ENCODE peak calls at places on chromosomes 1 and 21, in ten cellular contexts. L is CD8-positive, alpha-beta T cell; M is IMR-90; G is A673; W is thoracic aorta; U is GM23338; K is PC-9; X is pancreas; R is HepG2; T is Panc1. Q is an unnamed sample.

GRCh38 chr1:23449306-23449705 is 24.8 kb upstream of the TCEA3 start:
- DNase-seq in U (no peak), R (no peak), L (no peak), M (no peak), X (no peak), G (no peak), W (no peak), K (no peak), T (no peak), Q (no peak)

GRCh38 chr21:41481191-41481590 is 26.8 kb downstream of the TMPRSS2 start:
- DNase-seq in M (peak; percentile 80), K (no peak), U (no peak), W (no peak), G (no peak), T (no peak), X (no peak), R (no peak), L (no peak), Q (peak; percentile 37)

GRCh38 chr1:68117416-68117815 is 67.0 kb upstream of the DIRAS3 start:
- DNase-seq in R (no peak), T (no peak), W (no peak), U (no peak), M (no peak), X (no peak), L (no peak), G (no peak), K (no peak), Q (no peak)

GRCh38 chr1:151619489-151620093 is 7.7 kb downstream of the SNX27 start:
- DNase-seq in M (peak; percentile 88), R (peak; percentile 72), X (no peak), T (no peak), W (no peak), L (no peak), K (peak; percentile 58), U (no peak), G (no peak), Q (peak; percentile 43)

GRCh38 chr1:145918992-145919939 is 749 bp upstream of the PEX11B start:
- DNase-seq in U (peak; percentile 60), M (peak; percentile 53), K (peak; percentile 82), W (no peak), R (peak; percentile 56), X (peak; percentile 74), T (no peak), L (no peak), G (no peak), Q (peak; percentile 48)

GRCh38 chr1:19477284-19478240 is 7.8 kb downstream of the CAPZB start:
- DNase-seq in T (no peak), U (no peak), W (no peak), G (no peak), M (no peak), L (no peak), X (no peak), R (no peak), K (no peak), Q (no peak)

GRCh38 chr1:195754874-195755273 is 853.4 kb downstream of the KCNT2 start:
- DNase-seq in R (no peak), M (peak; percentile 36), T (no peak), G (no peak), L (no peak), W (no peak), U (no peak), K (no peak), X (no peak), Q (no peak)

GRCh38 chr21:38439957-38440356 is 58.3 kb downstream of the ERG start:
- DNase-seq in M (no peak), L (no peak), G (no peak), U (no peak), K (no peak), R (no peak), X (no peak), T (no peak), W (no peak), Q (no peak)

GRCh38 chr21:36780861-36781260 is 81.9 kb downstream of the SIM2 start:
- DNase-seq in M (no peak), U (no peak), L (no peak), G (no peak), X (no peak), W (no peak), T (no peak), R (no peak), K (no peak), Q (no peak)

GRCh38 chr21:36783612-36784383 is 84.9 kb downstream of the SIM2 start:
- DNase-seq in G (no peak), X (no peak), K (peak; percentile 92), W (no peak), M (peak; percentile 97), U (no peak), L (no peak), T (no peak), R (peak; percentile 12), Q (peak; percentile 68)

GRCh38 chr21:36788116-36788515 is 89.2 kb downstream of the SIM2 start:
- DNase-seq in R (no peak), G (peak; percentile 59), K (peak; percentile 79), T (no peak), W (no peak), U (no peak), X (no peak), L (no peak), M (no peak), Q (no peak)

GRCh38 chr21:36784942-36785341 is 86.0 kb downstream of the SIM2 start:
- DNase-seq in T (no peak), X (no peak), G (no peak), K (no peak), U (no peak), L (no peak), R (no peak), W (no peak), M (no peak), Q (no peak)

GRCh38 chr21:36785615-36786014 is 86.7 kb downstream of the SIM2 start:
- DNase-seq in T (no peak), G (no peak), L (no peak), K (no peak), M (peak; percentile 25), X (no peak), W (no peak), U (no peak), R (no peak), Q (no peak)
- H3K27ac ChIP-seq in T (no peak overlapping the region), G (no peak overlapping the region), L (no peak overlapping the region), K (no peak overlapping the region), M (no peak overlapping the region), X (no peak overlapping the region), W (no peak overlapping the region), U (no peak overlapping the region), R (no peak overlapping the region), Q (no peak overlapping the region)

GRCh38 chr1:202110977-202111376 is 11.7 kb upstream of the GPR37L1 start:
- DNase-seq in K (no peak), R (no peak), U (no peak), L (no peak), T (no peak), X (no peak), M (no peak), W (no peak), G (no peak), Q (no peak)

GRCh38 chr1:202105571-202106339 is 17.0 kb upstream of the GPR37L1 start:
- DNase-seq in M (peak; percentile 59), G (peak; percentile 50), U (peak; percentile 86), L (no peak), R (no peak), K (peak; percentile 95), T (no peak), W (no peak), X (peak; percentile 69), Q (peak; percentile 64)

GRCh38 chr1:202106340-202107284 is 16.1 kb upstream of the GPR37L1 start:
- DNase-seq in T (no peak), U (no peak), M (no peak), K (peak; percentile 97), W (no peak), L (no peak), R (no peak), G (no peak), X (peak; percentile 87), Q (no peak)

GRCh38 chr1:202107321-202107761 is 15.4 kb upstream of the GPR37L1 start:
- DNase-seq in L (no peak), K (peak; percentile 90), G (no peak), X (peak; percentile 98), W (no peak), R (no peak), T (no peak), U (no peak), M (no peak), Q (no peak)

DNA sequence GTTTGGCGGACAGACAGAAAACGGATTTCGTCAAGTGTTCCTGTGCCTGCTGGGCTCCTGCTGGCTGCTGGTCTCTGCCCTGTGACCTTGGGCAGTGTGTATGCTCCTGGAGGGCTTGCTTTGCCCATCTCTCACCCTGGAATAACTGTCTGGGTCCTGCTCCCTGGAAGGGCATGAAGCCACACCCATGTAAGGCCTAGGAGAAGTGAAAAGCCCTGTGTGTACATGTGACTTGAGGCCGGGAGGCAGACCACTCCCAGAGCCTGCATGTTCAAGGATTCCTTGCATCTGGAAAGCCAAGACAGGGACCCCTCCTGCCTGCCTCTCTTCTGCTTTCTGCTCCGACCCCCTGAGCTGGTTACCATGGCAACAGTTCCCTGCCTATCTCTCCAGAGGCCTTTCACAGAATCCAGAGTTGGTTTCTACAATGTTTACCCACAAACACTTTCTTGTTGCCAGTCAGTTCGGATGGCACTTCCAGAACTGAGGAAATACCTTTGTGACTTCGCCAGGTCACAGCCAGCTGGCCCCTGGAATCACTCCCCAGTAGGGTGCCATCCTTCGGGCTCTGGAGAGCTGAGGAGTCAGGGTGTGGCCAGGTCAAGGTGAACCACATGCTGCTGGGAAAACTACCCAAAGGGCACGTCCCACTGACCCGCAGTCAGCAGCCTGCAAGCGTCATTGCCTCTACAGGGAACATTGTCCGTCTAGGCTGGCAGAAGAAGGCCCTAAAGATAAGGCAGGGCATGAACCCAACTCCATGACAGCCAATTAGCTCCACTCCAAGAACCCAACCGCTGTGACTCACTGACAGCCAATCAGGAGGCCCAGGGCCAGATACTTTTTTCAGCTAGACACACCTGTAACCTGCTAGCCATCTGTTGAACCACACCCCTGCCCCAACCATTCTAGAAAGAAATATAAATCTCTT is 14.7 kb upstream of the GPR37L1 start:
- DNase-seq in X (peak; percentile 92), T (no peak), G (no peak), M (no peak), W (no peak), R (no peak), L (no peak), U (peak; percentile 48), K (peak; percentile 97), Q (no peak)
- H3K27ac ChIP-seq in X (peak overlapping the region; percentile 95), T (peak overlapping the region; percentile 80), G (no peak overlapping the region), M (no peak overlapping the region), W (no peak overlapping the region), R (no peak overlapping the region), L (no peak overlapping the region), U (no peak overlapping the region), K (peak overlapping the region; percentile 99), Q (no peak overlapping the region)

DNA sequence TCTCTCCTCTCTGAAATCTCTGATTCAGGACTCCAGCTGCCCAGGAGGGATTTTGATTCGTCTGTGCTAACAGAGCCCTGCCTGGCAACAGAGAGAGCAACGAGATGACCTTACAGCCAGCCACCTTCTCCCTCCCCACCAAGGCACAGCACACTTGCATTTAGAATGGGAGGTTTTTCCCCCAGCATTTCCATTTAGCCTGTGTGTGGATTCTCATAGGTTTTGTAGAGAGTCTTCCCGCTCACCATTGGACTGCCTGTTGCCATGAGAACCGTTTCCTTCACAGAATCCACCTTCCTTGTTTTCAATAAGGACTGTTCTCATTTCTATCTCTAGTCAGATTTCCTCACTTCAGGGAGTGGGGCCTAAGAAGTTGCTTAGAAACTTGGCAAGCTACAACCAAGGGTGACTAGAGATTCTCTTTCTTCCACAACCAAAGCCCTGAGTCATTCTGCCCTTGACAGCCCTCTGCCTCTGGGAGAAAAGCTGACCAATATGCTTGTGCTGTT is 5.8 kb upstream of the IKBKE start:
- DNase-seq in W (no peak), U (no peak), L (no peak), M (peak; percentile 95), R (no peak), G (no peak), K (peak; percentile 44), T (no peak), X (no peak), Q (peak; percentile 83)
- H3K27ac ChIP-seq in W (no peak overlapping the region), U (no peak overlapping the region), L (no peak overlapping the region), M (peak overlapping the region; percentile 46), R (no peak overlapping the region), G (no peak overlapping the region), K (peak overlapping the region; percentile 18), T (no peak overlapping the region), X (no peak overlapping the region), Q (peak overlapping the region; percentile 58)

GRCh38 chr1:48414264-48414663 is 57.7 kb downstream of the SPATA6 start:
- DNase-seq in U (peak; percentile 4), X (no peak), W (no peak), K (no peak), T (no peak), L (no peak), G (no peak), R (no peak), M (peak; percentile 15), Q (peak; percentile 1)

GRCh38 chr1:48418742-48419141 is 53.3 kb downstream of the SPATA6 start:
- DNase-seq in U (no peak), M (no peak), R (no peak), W (no peak), K (no peak), X (no peak), L (no peak), G (no peak), T (no peak), Q (no peak)

DNA sequence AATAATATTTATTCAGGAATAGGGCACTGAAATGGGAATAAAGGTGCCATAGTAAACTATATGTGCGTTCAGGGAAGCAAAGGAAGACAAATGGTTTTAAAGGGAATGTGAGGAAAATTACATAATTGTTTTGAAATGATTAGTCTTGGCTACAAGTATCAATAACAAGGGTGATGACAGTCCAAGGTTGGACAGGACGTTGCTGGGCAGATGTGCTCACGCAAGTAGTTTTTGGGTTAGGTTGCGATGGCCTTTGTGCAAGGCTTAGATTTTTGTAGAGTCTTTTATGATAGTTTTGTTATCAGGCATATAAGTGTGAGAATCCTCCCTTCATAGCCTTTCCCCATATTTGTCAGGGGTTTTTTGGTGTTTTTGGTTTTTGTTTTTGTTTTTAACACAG is 57.0 kb downstream of the SPATA6 start:
- DNase-seq in K (no peak), T (no peak), L (no peak), X (no peak), U (no peak), M (no peak), G (no peak), R (no peak), W (no peak), Q (no peak)
- H3K27ac ChIP-seq in K (no peak overlapping the region), T (no peak overlapping the region), L (no peak overlapping the region), X (no peak overlapping the region), U (no peak overlapping the region), M (no peak overlapping the region), G (no peak overlapping the region), R (no peak overlapping the region), W (no peak overlapping the region), Q (no peak overlapping the region)

Q was measured in brain microvascular endothelial cell.